ENCODE peak calls at places on chromosomes 6 and 20, in six cellular contexts. One of them, this sample, is unnamed.

GRCh38 chr20:3863317-3863716 is 16.7 kb downstream of the MAVS start:
- DNase-seq in HepG2: no peak
- DNase-seq in K562: no peak
- DNase-seq in WTC11: no peak
- DNase-seq in HCT116: no peak
- DNase-seq in GM12878: no peak
- DNase-seq in this sample: no peak

GRCh38 chr6:149363154-149363553 is 36.9 kb upstream of the SUMO4 start:
- DNase-seq in GM12878: no peak
- DNase-seq in HCT116: peak
- DNase-seq in K562: no peak
- DNase-seq in WTC11: no peak
- DNase-seq in HepG2: no peak
- DNase-seq in this sample: no peak

GRCh38 chr6:62393608-62394007 is 107.6 kb upstream of the KHDRBS2 start:
- DNase-seq in K562: no peak
- DNase-seq in HCT116: no peak
- DNase-seq in GM12878: no peak
- DNase-seq in WTC11: peak
- DNase-seq in HepG2: no peak
- DNase-seq in this sample: no peak

GRCh38 chr6:26197736-26198625 is 110.8 kb downstream of the HFE start:
- DNase-seq in K562: peak
- DNase-seq in HCT116: peak
- DNase-seq in WTC11: no peak
- DNase-seq in GM12878: no peak
- DNase-seq in HepG2: peak
- DNase-seq in this sample: no peak

GRCh38 chr6:113392551-113393055 is 464.5 kb upstream of the MARCKS start:
- DNase-seq in WTC11: no peak
- DNase-seq in HCT116: no peak
- DNase-seq in HepG2: no peak
- DNase-seq in GM12878: no peak
- DNase-seq in K562: no peak
- DNase-seq in this sample: no peak

GRCh38 chr20:61902213-61902869 is 163.3 kb downstream of the TAF4 start:
- DNase-seq in HepG2: no peak
- DNase-seq in HCT116: no peak
- DNase-seq in WTC11: no peak
- DNase-seq in GM12878: no peak
- DNase-seq in K562: no peak
- DNase-seq in this sample: no peak

GRCh38 chr6:170470673-170471072 is 82.4 kb downstream of the PSMB1 start:
- DNase-seq in WTC11: no peak
- DNase-seq in K562: no peak
- DNase-seq in HCT116: no peak
- DNase-seq in HepG2: no peak
- DNase-seq in GM12878: no peak
- DNase-seq in this sample: no peak

GRCh38 chr6:19836799-19837510 is at the start of gene ID4:
- DNase-seq in HepG2: no peak
- DNase-seq in WTC11: peak
- DNase-seq in K562: no peak
- DNase-seq in HCT116: no peak
- DNase-seq in GM12878: no peak
- DNase-seq in this sample: peak

GRCh38 chr6:20569000-20569610 is 34.8 kb downstream of the CDKAL1 start:
- DNase-seq in HepG2: no peak
- DNase-seq in HCT116: no peak
- DNase-seq in WTC11: no peak
- DNase-seq in K562: no peak
- DNase-seq in GM12878: no peak
- DNase-seq in this sample: no peak

GRCh38 chr6:143039548-143039947 is 21.1 kb upstream of the AIG1 start:
- DNase-seq in K562: no peak
- DNase-seq in HepG2: no peak
- DNase-seq in HCT116: no peak
- DNase-seq in WTC11: no peak
- DNase-seq in GM12878: no peak
- DNase-seq in this sample: no peak

GRCh38 chr20:62224113-62224855 is 4.2 kb upstream of the HRH3 start:
- DNase-seq in K562: no peak
- DNase-seq in WTC11: no peak
- DNase-seq in GM12878: no peak
- DNase-seq in HepG2: no peak
- DNase-seq in HCT116: no peak
- DNase-seq in this sample: no peak

GRCh38 chr20:2296545-2297351 is 947 bp downstream of the TGM3 start:
- DNase-seq in HCT116: no peak
- DNase-seq in HepG2: no peak
- DNase-seq in WTC11: no peak
- DNase-seq in K562: no peak
- DNase-seq in GM12878: no peak
- DNase-seq in this sample: no peak

GRCh38 chr6:29653452-29654038 is 3.3 kb upstream of the MOG start:
- DNase-seq in K562: peak
- DNase-seq in HCT116: peak
- DNase-seq in WTC11: no peak
- DNase-seq in HepG2: peak
- DNase-seq in GM12878: no peak
- DNase-seq in this sample: no peak

GRCh38 chr6:170221052-170221752 is 69.7 kb downstream of the DLL1 start:
- DNase-seq in K562: no peak
- DNase-seq in WTC11: no peak
- DNase-seq in HCT116: no peak
- DNase-seq in HepG2: no peak
- DNase-seq in GM12878: no peak
- DNase-seq in this sample: peak

GRCh38 chr20:51412333-51412761 is 130.2 kb downstream of the NFATC2 start:
- DNase-seq in WTC11: no peak
- DNase-seq in K562: no peak
- DNase-seq in GM12878: no peak
- DNase-seq in HepG2: no peak
- DNase-seq in HCT116: no peak
- DNase-seq in this sample: no peak

GRCh38 chr6:142118926-142119325 is 13.8 kb upstream of the GJE1 start:
- DNase-seq in HCT116: no peak
- DNase-seq in K562: no peak
- DNase-seq in HepG2: no peak
- DNase-seq in WTC11: no peak
- DNase-seq in GM12878: no peak
- DNase-seq in this sample: no peak

GRCh38 chr6:166422201-166422940 is 39.6 kb upstream of the MPC1 start:
- DNase-seq in HCT116: no peak
- DNase-seq in WTC11: no peak
- DNase-seq in HepG2: no peak
- DNase-seq in K562: no peak
- DNase-seq in GM12878: no peak
- DNase-seq in this sample: no peak

GRCh38 chr20:62360854-62361798 is 6.0 kb downstream of the LAMA5 start:
- DNase-seq in WTC11: peak
- DNase-seq in HCT116: no peak
- DNase-seq in GM12878: no peak
- DNase-seq in K562: no peak
- DNase-seq in HepG2: no peak
- DNase-seq in this sample: no peak

GRCh38 chr6:148513145-148514071 is 170.8 kb downstream of the SASH1 start:
- DNase-seq in HCT116: no peak
- DNase-seq in HepG2: no peak
- DNase-seq in K562: no peak
- DNase-seq in GM12878: no peak
- DNase-seq in WTC11: no peak
- DNase-seq in this sample: no peak

GRCh38 chr20:41205313-41205712 is 68.0 kb downstream of the PLCG1 start:
- DNase-seq in HCT116: no peak
- DNase-seq in HepG2: no peak
- DNase-seq in WTC11: no peak
- DNase-seq in K562: no peak
- DNase-seq in GM12878: no peak
- DNase-seq in this sample: no peak

GRCh38 chr20:33407251-33407650 is 5.9 kb upstream of the CDK5RAP1 start:
- DNase-seq in K562: no peak
- DNase-seq in GM12878: no peak
- DNase-seq in HCT116: no peak
- DNase-seq in HepG2: no peak
- DNase-seq in WTC11: no peak
- DNase-seq in this sample: no peak

GRCh38 chr6:111845441-111845871 is 27.8 kb downstream of the FYN start:
- DNase-seq in HepG2: peak
- DNase-seq in HCT116: no peak
- DNase-seq in WTC11: no peak
- DNase-seq in GM12878: no peak
- DNase-seq in K562: peak
- DNase-seq in this sample: no peak

GRCh38 chr6:163820745-163821456 is 406.4 kb downstream of the QKI start:
- DNase-seq in HepG2: no peak
- DNase-seq in WTC11: no peak
- DNase-seq in K562: no peak
- DNase-seq in GM12878: no peak
- DNase-seq in HCT116: no peak
- DNase-seq in this sample: no peak

GRCh38 chr6:109579361-109579760 is 96.3 kb upstream of the ZBTB24 start:
- DNase-seq in HepG2: no peak
- DNase-seq in GM12878: peak
- DNase-seq in K562: no peak
- DNase-seq in WTC11: no peak
- DNase-seq in HCT116: no peak
- DNase-seq in this sample: no peak

GRCh38 chr6:42042108-42042507 is 8.2 kb upstream of the TAF8 start:
- DNase-seq in HCT116: no peak
- DNase-seq in K562: no peak
- DNase-seq in HepG2: no peak
- DNase-seq in GM12878: no peak
- DNase-seq in WTC11: no peak
- DNase-seq in this sample: no peak

GRCh38 chr20:20247234-20247633 is 120.7 kb upstream of the INSM1 start:
- DNase-seq in HCT116: no peak
- DNase-seq in WTC11: no peak
- DNase-seq in GM12878: no peak
- DNase-seq in K562: no peak
- DNase-seq in HepG2: no peak
- DNase-seq in this sample: no peak

GRCh38 chr6:34004706-34005105 is 141.2 kb downstream of the GRM4 start:
- DNase-seq in K562: no peak
- DNase-seq in WTC11: no peak
- DNase-seq in GM12878: no peak
- DNase-seq in HepG2: no peak
- DNase-seq in HCT116: no peak
- DNase-seq in this sample: no peak
- TF ChIP-seq ATF3 in K562: no peak
- TF ChIP-seq ATF3 in WTC11: no peak
- TF ChIP-seq ATF3 in GM12878: no peak
- TF ChIP-seq ATF3 in HepG2: no peak
- TF ChIP-seq ATF3 in HCT116: no peak
- TF ChIP-seq ATF3 in this sample: no peak

DNA sequence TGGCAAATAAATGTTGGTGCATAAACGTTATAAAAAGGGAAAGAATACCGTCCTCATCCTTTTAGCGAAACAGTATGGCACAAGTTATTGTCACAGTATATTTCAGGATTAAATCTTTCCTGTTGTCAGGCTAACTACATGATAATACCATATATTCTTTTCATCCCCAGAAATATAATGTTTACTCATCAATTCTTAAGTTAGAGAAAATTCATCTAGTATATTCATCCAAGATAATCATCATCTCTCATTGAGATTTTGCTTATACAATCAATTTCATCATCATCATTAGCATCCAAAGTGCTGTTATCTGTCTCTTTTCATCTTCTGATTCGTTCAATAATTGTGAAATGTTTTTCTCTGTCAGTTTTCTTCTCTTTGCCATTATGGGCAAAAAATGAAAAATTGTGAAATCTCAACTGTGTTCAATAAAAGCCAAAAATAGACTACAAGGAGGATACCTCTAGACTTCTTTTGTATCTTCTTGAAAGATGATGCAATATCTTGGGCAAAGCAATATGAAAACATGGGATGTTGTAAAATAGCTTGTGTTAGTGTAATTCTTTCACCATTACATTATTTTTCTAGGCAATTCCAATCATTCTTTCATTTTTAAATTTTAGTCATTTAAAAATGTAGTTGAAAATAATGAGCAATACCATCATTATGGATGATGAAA is 2.6 kb downstream of the SPACA1 start:
- DNase-seq in K562: no peak
- DNase-seq in GM12878: no peak
- DNase-seq in HepG2: no peak
- DNase-seq in WTC11: no peak
- DNase-seq in HCT116: no peak
- DNase-seq in this sample: no peak
- TF ChIP-seq ATF3 in K562: peak
- TF ChIP-seq ATF3 in GM12878: no peak
- TF ChIP-seq ATF3 in HepG2: no peak
- TF ChIP-seq ATF3 in WTC11: no peak
- TF ChIP-seq ATF3 in HCT116: no peak
- TF ChIP-seq ATF3 in this sample: no peak

GRCh38 chr6:39171489-39172376 is 56.7 kb upstream of the SAYSD1 start:
- DNase-seq in K562: peak
- DNase-seq in HepG2: no peak
- DNase-seq in GM12878: no peak
- DNase-seq in HCT116: no peak
- DNase-seq in WTC11: no peak
- DNase-seq in this sample: no peak
- TF ChIP-seq ATF3 in K562: no peak
- TF ChIP-seq ATF3 in HepG2: no peak
- TF ChIP-seq ATF3 in GM12878: no peak
- TF ChIP-seq ATF3 in HCT116: no peak
- TF ChIP-seq ATF3 in WTC11: no peak
- TF ChIP-seq ATF3 in this sample: no peak

DNA sequence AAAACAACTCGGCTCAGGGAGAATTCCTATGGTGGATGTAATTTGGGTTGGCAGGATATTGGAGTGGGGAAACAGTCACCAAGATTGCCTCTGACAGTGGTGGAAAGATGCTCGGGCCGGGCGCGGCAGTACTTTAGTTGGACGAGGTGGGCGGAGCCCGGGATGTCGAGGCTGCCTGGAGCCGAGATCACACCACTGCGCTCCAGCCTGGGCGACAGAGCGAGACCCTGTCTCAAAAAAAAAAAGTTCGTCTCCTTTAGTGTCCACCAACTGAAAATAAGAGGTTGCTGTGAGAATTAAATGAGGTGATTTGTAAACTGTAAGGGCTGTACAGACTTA is 636 bp downstream of the NOL7 start:
- DNase-seq in HCT116: no peak
- DNase-seq in K562: peak
- DNase-seq in HepG2: no peak
- DNase-seq in GM12878: no peak
- DNase-seq in WTC11: peak
- DNase-seq in this sample: no peak
- TF ChIP-seq ATF3 in HCT116: no peak
- TF ChIP-seq ATF3 in K562: no peak
- TF ChIP-seq ATF3 in HepG2: no peak
- TF ChIP-seq ATF3 in GM12878: no peak
- TF ChIP-seq ATF3 in WTC11: no peak
- TF ChIP-seq ATF3 in this sample: no peak

GRCh38 chr20:63496404-63497120 is 2.3 kb downstream of the EEF1A2 start:
- DNase-seq in WTC11: no peak
- DNase-seq in K562: no peak
- DNase-seq in GM12878: no peak
- DNase-seq in HCT116: no peak
- DNase-seq in HepG2: no peak
- DNase-seq in this sample: no peak
- TF ChIP-seq ATF3 in WTC11: no peak
- TF ChIP-seq ATF3 in K562: no peak
- TF ChIP-seq ATF3 in GM12878: no peak
- TF ChIP-seq ATF3 in HCT116: no peak
- TF ChIP-seq ATF3 in HepG2: no peak
- TF ChIP-seq ATF3 in this sample: no peak

GRCh38 chr6:48476257-48476656 is 365.3 kb upstream of the PTCHD4 start:
- DNase-seq in HCT116: no peak
- DNase-seq in GM12878: no peak
- DNase-seq in HepG2: peak
- DNase-seq in K562: no peak
- DNase-seq in WTC11: peak
- DNase-seq in this sample: peak
- TF ChIP-seq ATF3 in HCT116: no peak
- TF ChIP-seq ATF3 in GM12878: no peak
- TF ChIP-seq ATF3 in HepG2: no peak
- TF ChIP-seq ATF3 in K562: no peak
- TF ChIP-seq ATF3 in WTC11: no peak
- TF ChIP-seq ATF3 in this sample: no peak

This sample was measured in H1.